ENCODE peak calls at places on chromosomes 13 and 19, in nine cellular contexts. O is adrenal gland, T is amniotic stem cell, D is globus pallidus, J is endothelial cell, Z is T-helper 17 cell, R is posterior cingulate gyrus, G is iris pigment epithelial cell, C is NCI-H1436 treated with DMSO at 0.1 percent for 48 hours. U is an unnamed sample.

GRCh38 chr13:99884913-99885312 is 86.7 kb downstream of the ZIC5 start:
- DNase-seq in T (no peak), R (no peak), G (no peak), D (no peak), J (no peak), O (no peak), Z (no peak), C (no peak), U (no peak)

GRCh38 chr13:75486146-75486545 is 4.2 kb upstream of the TBC1D4 start:
- DNase-seq in G (no peak), R (no peak), J (no peak), D (no peak), C (no peak), T (no peak), O (no peak), Z (no peak), U (no peak)

GRCh38 chr19:14118165-14119051 is 846 bp upstream of the PRKACA start:
- DNase-seq in C (no peak), J (no peak), Z (peak; percentile 29), D (peak; percentile 83), O (peak; percentile 94), T (no peak), R (peak; percentile 95), G (peak; percentile 85), U (peak; percentile 78)

GRCh38 chr19:43353606-43354304 is at the start of gene CD177:
- DNase-seq in J (no peak), O (no peak), C (no peak), R (no peak), T (no peak), D (no peak), Z (no peak), G (no peak), U (no peak)

GRCh38 chr13:112453207-112453829 is 77.2 kb downstream of the SPACA7 start:
- DNase-seq in Z (no peak), T (no peak), C (no peak), D (no peak), R (no peak), G (no peak), O (no peak), J (no peak), U (no peak)

GRCh38 chr19:39196320-39196719 is 444 bp upstream of the NCCRP1 start:
- DNase-seq in O (no peak), Z (no peak), C (no peak), J (no peak), G (no peak), R (no peak), T (no peak), D (no peak), U (no peak)

GRCh38 chr19:3129112-3129511 is 6.7 kb upstream of the GNA15 start:
- DNase-seq in O (peak; percentile 46), J (no peak), C (no peak), D (no peak), Z (no peak), G (peak; percentile 69), R (no peak), T (peak; percentile 48), U (no peak)

GRCh38 chr13:33931397-33931987 is 113.5 kb downstream of the RFC3 start:
- DNase-seq in D (peak; percentile 34), Z (no peak), T (peak; percentile 31), G (peak; percentile 52), C (no peak), O (no peak), R (no peak), J (peak; percentile 49), U (no peak)

GRCh38 chr19:18392417-18392816 is 5.0 kb downstream of the LRRC25 start:
- DNase-seq in Z (no peak), G (no peak), C (no peak), O (peak; percentile 54), J (no peak), R (peak; percentile 83), D (peak; percentile 26), T (no peak), U (no peak)

GRCh38 chr13:83220241-83220640 is 662.0 kb downstream of the SLITRK1 start:
- DNase-seq in Z (no peak), G (peak; percentile 78), T (no peak), C (no peak), R (no peak), D (no peak), J (no peak), O (no peak), U (no peak)

GRCh38 chr13:86932935-86933334 is 738.2 kb upstream of the SLITRK5 start:
- DNase-seq in C (no peak), T (no peak), Z (no peak), R (no peak), J (peak; percentile 11), O (no peak), G (peak; percentile 3), D (no peak), U (no peak)

GRCh38 chr19:18408053-18408476 is 10.6 kb upstream of the LRRC25 start:
- DNase-seq in Z (no peak), C (no peak), J (peak; percentile 62), O (peak; percentile 66), T (no peak), D (no peak), G (no peak), R (no peak), U (no peak)

GRCh38 chr13:50318887-50319286 is 303.6 kb downstream of the KCNRG start:
- DNase-seq in Z (no peak), C (no peak), J (no peak), T (no peak), D (no peak), G (no peak), R (peak; percentile 28), O (no peak), U (no peak)

GRCh38 chr19:55642153-55643002 is 1.1 kb upstream of the ZNF581 start:
- DNase-seq in O (peak; percentile 64), R (peak; percentile 85), D (no peak), J (no peak), C (no peak), T (no peak), G (peak; percentile 51), Z (no peak), U (no peak)

GRCh38 chr19:33535176-33535575 is 13.6 kb upstream of the PEPD start:
- DNase-seq in O (no peak), C (no peak), T (no peak), D (no peak), R (no peak), Z (no peak), J (no peak), G (peak; percentile 34), U (no peak)

GRCh38 chr19:2543463-2544442 is 67.8 kb downstream of the GADD45B start:
- DNase-seq in R (peak; percentile 99), D (peak; percentile 93), C (peak; percentile 16), Z (peak; percentile 19), T (peak; percentile 99), O (peak; percentile 97), J (peak; percentile 84), G (peak; percentile 100), U (peak; percentile 88)

GRCh38 chr19:10079031-10079453 is 7.1 kb upstream of the SHFL start:
- DNase-seq in R (no peak), T (no peak), Z (no peak), J (no peak), G (no peak), O (no peak), C (no peak), D (no peak), U (no peak)

GRCh38 chr13:41974262-41974900 is 13.5 kb upstream of the VWA8 start:
- DNase-seq in Z (no peak), R (no peak), T (no peak), C (no peak), J (no peak), O (no peak), D (no peak), G (no peak), U (no peak)

GRCh38 chr19:2428756-2429711 is 1.6 kb upstream of the TIMM13 start:
- DNase-seq in R (peak; percentile 81), T (no peak), C (no peak), J (no peak), Z (no peak), G (no peak), D (no peak), O (no peak), U (no peak)

GRCh38 chr19:792361-792885 is 4.8 kb upstream of the PTBP1 start:
- DNase-seq in C (no peak), O (peak; percentile 34), D (no peak), Z (no peak), G (no peak), R (no peak), T (no peak), J (no peak), U (no peak)

GRCh38 chr13:27151798-27152599 is 19.6 kb downstream of the USP12 start:
- DNase-seq in G (peak; percentile 43), J (no peak), T (no peak), Z (no peak), D (no peak), R (no peak), C (no peak), O (no peak), U (no peak)

GRCh38 chr13:44368599-44369368 is 4.8 kb upstream of the SERP2 start:
- DNase-seq in J (no peak), G (no peak), Z (no peak), O (no peak), C (no peak), T (no peak), D (no peak), R (no peak), U (no peak)

GRCh38 chr13:50893211-50893852 is 16.3 kb upstream of the RNASEH2B start:
- DNase-seq in Z (no peak), J (no peak), G (peak; percentile 50), O (no peak), D (no peak), R (no peak), T (no peak), C (no peak), U (no peak)

GRCh38 chr13:99982021-99982740 is 597 bp downstream of the ZIC2 start:
- DNase-seq in C (no peak), T (no peak), Z (no peak), R (peak; percentile 83), D (no peak), O (no peak), G (no peak), J (peak; percentile 47), U (no peak)

GRCh38 chr13:34156841-34157365 is 339.0 kb downstream of the RFC3 start:
- DNase-seq in T (peak; percentile 84), Z (no peak), O (peak; percentile 87), G (peak; percentile 98), R (peak; percentile 95), J (no peak), C (no peak), D (no peak), U (no peak)

GRCh38 chr19:50658438-50659317 is 9.4 kb downstream of the C19orf81 start:
- DNase-seq in J (peak; percentile 51), O (peak; percentile 83), R (peak; percentile 99), D (peak; percentile 78), G (peak; percentile 84), C (no peak), T (no peak), Z (no peak), U (peak; percentile 84)

GRCh38 chr19:54179921-54180452 is 7.0 kb upstream of the TMC4 start:
- DNase-seq in T (no peak), D (peak; percentile 57), Z (no peak), J (peak; percentile 75), R (peak; percentile 95), O (no peak), C (no peak), G (peak; percentile 71), U (no peak)

GRCh38 chr19:43465468-43466120 is at the start of gene LYPD3:
- DNase-seq in R (no peak), J (no peak), C (no peak), T (no peak), G (no peak), Z (no peak), O (peak; percentile 73), D (no peak), U (no peak)

GRCh38 chr13:42832341-42833153 is 51.2 kb downstream of the FAM216B start:
- DNase-seq in Z (no peak), C (no peak), J (no peak), R (no peak), D (no peak), G (peak; percentile 94), T (peak; percentile 65), O (peak; percentile 25), U (no peak)

GRCh38 chr13:45747071-45747470 is 45.0 kb downstream of the CBY2 start:
- DNase-seq in J (no peak), Z (no peak), R (no peak), G (no peak), D (no peak), C (no peak), O (no peak), T (no peak), U (no peak)

GRCh38 chr13:74061939-74062595 is 72.1 kb downstream of the KLF12 start:
- DNase-seq in G (peak; percentile 92), D (peak; percentile 28), O (peak; percentile 32), T (no peak), C (no peak), R (no peak), J (no peak), Z (no peak), U (no peak)